ENCODE peak calls at places on chromosomes 3 and 15, in six cellular contexts. X is putamen; V is CD8-positive, alpha-beta T cell; R is pons; P is activated T-helper 1 cell treated with anti-CD3 and anti-CD28 coated beads, Interleukin-2, amount 50 U/mL, for 16 hours; K is Panc1. U is an unnamed sample.

GRCh38 chr3:179425075-179425474 is 26.2 kb downstream of the GNB4 start:
- DNase-seq in V (no peak), P (no peak), X (no peak), K (no peak), R (no peak), U (no peak)

GRCh38 chr15:62847900-62848489 is 194.6 kb upstream of the TPM1 start:
- DNase-seq in X (peak; percentile 76), V (peak; percentile 10), K (peak; percentile 52), R (peak; percentile 74), P (no peak), U (no peak)

GRCh38 chr3:141332436-141332835 is 35.9 kb upstream of the ZBTB38 start:
- DNase-seq in R (no peak), V (no peak), X (no peak), K (no peak), P (no peak), U (no peak)

GRCh38 chr15:71790081-71790480 is 20.3 kb upstream of the NR2E3 start:
- DNase-seq in R (no peak), P (no peak), V (no peak), K (no peak), X (no peak), U (no peak)

GRCh38 chr3:15860014-15860934 is 62.5 kb upstream of the ANKRD28 start:
- DNase-seq in V (no peak), X (peak; percentile 61), K (no peak), P (peak; percentile 10), R (peak; percentile 49), U (no peak)

GRCh38 chr15:99029358-99029871 is 21.8 kb upstream of the PGPEP1L start:
- DNase-seq in X (no peak), R (no peak), K (no peak), V (no peak), P (no peak), U (no peak)

GRCh38 chr15:39247574-39247973 is 333.3 kb upstream of the THBS1 start:
- DNase-seq in K (no peak), R (no peak), X (no peak), P (no peak), V (no peak), U (no peak)

GRCh38 chr3:156161172-156161571 is 40.8 kb downstream of the KCNAB1 start:
- DNase-seq in X (no peak), R (no peak), K (no peak), V (no peak), P (no peak), U (no peak)

GRCh38 chr3:46409735-46410489 is 2.9 kb downstream of the CCRL2 start:
- DNase-seq in P (no peak), V (no peak), R (no peak), K (no peak), X (peak; percentile 61), U (no peak)